ENCODE peak calls at places on chromosomes 16 and 17, in four cellular contexts. One of them, this sample, is unnamed.

GRCh38 chr16:70675851-70676513 is 9.9 kb downstream of the MTSS2 start:
- DNase-seq in H9: no peak
- DNase-seq in IMR-90: no peak
- DNase-seq in H1: no peak
- DNase-seq in this sample: no peak

GRCh38 chr16:10206865-10207264 is 24.6 kb upstream of the GRIN2A start:
- DNase-seq in H9: no peak
- DNase-seq in IMR-90: no peak
- DNase-seq in H1: no peak
- DNase-seq in this sample: no peak

GRCh38 chr17:64187093-64187895 is 57.4 kb upstream of the ERN1 start:
- DNase-seq in H9: no peak
- DNase-seq in IMR-90: no peak
- DNase-seq in H1: no peak
- DNase-seq in this sample: peak; percentile 88

GRCh38 chr17:8275421-8276290 is 12.8 kb upstream of the RANGRF start:
- DNase-seq in H9: no peak
- DNase-seq in IMR-90: peak; percentile 34
- DNase-seq in H1: no peak
- DNase-seq in this sample: no peak

GRCh38 chr17:15261818-15262290 is 3.3 kb downstream of the PMP22 start:
- DNase-seq in H9: peak; percentile 52
- DNase-seq in IMR-90: no peak
- DNase-seq in H1: peak; percentile 48
- DNase-seq in this sample: no peak

GRCh38 chr17:78390241-78391050 is 12.0 kb downstream of the PGS1 start:
- DNase-seq in H9: peak; percentile 62
- DNase-seq in IMR-90: peak; percentile 100
- DNase-seq in H1: no peak
- DNase-seq in this sample: no peak

GRCh38 chr17:38554430-38555350 is 51.1 kb downstream of the SRCIN1 start:
- DNase-seq in H9: no peak
- DNase-seq in IMR-90: peak; percentile 14
- DNase-seq in H1: no peak
- DNase-seq in this sample: no peak

GRCh38 chr16:86082400-86083030 is 183.6 kb downstream of the IRF8 start:
- DNase-seq in H9: no peak
- DNase-seq in IMR-90: no peak
- DNase-seq in H1: no peak
- DNase-seq in this sample: no peak

GRCh38 chr16:50448981-50449380 is 80.2 kb upstream of the BRD7 start:
- DNase-seq in H9: no peak
- DNase-seq in IMR-90: no peak
- DNase-seq in H1: no peak
- DNase-seq in this sample: no peak

GRCh38 chr16:51982715-51983680 is 563.9 kb downstream of the TOX3 start:
- DNase-seq in H9: peak; percentile 42
- DNase-seq in IMR-90: peak; percentile 78
- DNase-seq in H1: peak; percentile 52
- DNase-seq in this sample: peak; percentile 76

GRCh38 chr17:39929657-39930407 is 2.3 kb downstream of the LRRC3C start:
- DNase-seq in H9: no peak
- DNase-seq in IMR-90: peak; percentile 82
- DNase-seq in H1: no peak
- DNase-seq in this sample: peak; percentile 61

GRCh38 chr16:8877894-8878522 is 4.1 kb upstream of the LITAFD start:
- DNase-seq in H9: no peak
- DNase-seq in IMR-90: no peak
- DNase-seq in H1: no peak
- DNase-seq in this sample: peak; percentile 75

GRCh38 chr16:56691885-56692284 is 9.6 kb downstream of the MT1X start:
- DNase-seq in H9: peak; percentile 66
- DNase-seq in IMR-90: peak; percentile 17
- DNase-seq in H1: no peak
- DNase-seq in this sample: peak; percentile 97

GRCh38 chr16:31009120-31009519 is 1.3 kb downstream of the STX1B start:
- DNase-seq in H9: no peak
- DNase-seq in IMR-90: no peak
- DNase-seq in H1: no peak
- DNase-seq in this sample: no peak

GRCh38 chr17:69539781-69540319 is 125.4 kb downstream of the MAP2K6 start:
- DNase-seq in H9: no peak
- DNase-seq in IMR-90: peak; percentile 93
- DNase-seq in H1: no peak
- DNase-seq in this sample: peak; percentile 46

GRCh38 chr16:8628981-8629725 is 7.7 kb downstream of the METTL22 start:
- DNase-seq in H9: no peak
- DNase-seq in IMR-90: no peak
- DNase-seq in H1: no peak
- DNase-seq in this sample: no peak

GRCh38 chr17:73342549-73343167 is 30.9 kb upstream of the CDC42EP4 start:
- DNase-seq in H9: no peak
- DNase-seq in IMR-90: peak; percentile 73
- DNase-seq in H1: no peak
- DNase-seq in this sample: no peak

GRCh38 chr17:164536-165235 is 16.8 kb downstream of the DOC2B start:
- DNase-seq in H9: peak; percentile 72
- DNase-seq in IMR-90: peak; percentile 43
- DNase-seq in H1: peak; percentile 66
- DNase-seq in this sample: peak; percentile 5

GRCh38 chr17:8056232-8056975 is 17.5 kb downstream of the ALOX15B start:
- DNase-seq in H9: no peak
- DNase-seq in IMR-90: peak; percentile 71
- DNase-seq in H1: no peak
- DNase-seq in this sample: peak; percentile 44

GRCh38 chr16:86011532-86011931 is 112.6 kb downstream of the IRF8 start:
- DNase-seq in H9: no peak
- DNase-seq in IMR-90: no peak
- DNase-seq in H1: no peak
- DNase-seq in this sample: no peak

GRCh38 chr16:89291355-89291754 is 73.9 kb downstream of the ZNF778 start:
- DNase-seq in H9: no peak
- DNase-seq in IMR-90: no peak
- DNase-seq in H1: no peak
- DNase-seq in this sample: no peak
- H3K4me1 ChIP-seq in H9: peaks cover 16% of the 10 kb centered on the region
- H3K4me1 ChIP-seq in IMR-90: peaks cover 5% of the 10 kb centered on the region
- H3K4me1 ChIP-seq in H1: peaks cover 16% of the 10 kb centered on the region
- H3K4me1 ChIP-seq in this sample: no peaks in the 10 kb centered on the region

GRCh38 chr16:1929578-1930337 is 11.5 kb upstream of the HS3ST6 start:
- DNase-seq in H9: peak; percentile 88
- DNase-seq in IMR-90: peak; percentile 72
- DNase-seq in H1: peak; percentile 99
- DNase-seq in this sample: peak; percentile 84
- H4K91ac ChIP-seq in H9: no peak overlapping the region
- H4K91ac ChIP-seq in IMR-90: no peak overlapping the region
- H4K91ac ChIP-seq in H1: no peak overlapping the region
- H4K91ac ChIP-seq in this sample: peak overlapping the region; percentile 79

DNA sequence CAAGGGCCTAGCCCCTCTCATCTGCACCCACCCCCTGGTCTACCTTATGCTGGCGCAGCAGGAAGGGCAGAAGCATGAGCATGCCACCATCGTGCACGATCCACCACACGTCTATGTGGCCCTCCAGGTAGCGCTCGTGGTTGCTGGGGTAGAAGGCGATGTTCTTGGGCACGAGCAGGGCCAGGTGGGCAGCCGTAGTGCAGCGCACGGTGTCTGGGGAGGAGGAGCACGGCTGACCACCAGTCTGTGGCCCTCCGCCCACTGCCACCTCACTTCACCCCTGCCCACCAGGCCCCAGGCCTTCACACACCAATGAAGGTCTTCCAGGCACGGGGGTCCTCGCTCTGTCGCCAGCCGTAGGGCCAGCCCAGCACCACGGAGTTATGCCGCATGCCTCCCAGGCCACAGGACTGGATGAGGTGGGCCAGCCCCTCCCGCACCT is 2.2 kb upstream of the LCAT start:
- DNase-seq in H9: no peak
- DNase-seq in IMR-90: no peak
- DNase-seq in H1: no peak
- DNase-seq in this sample: no peak
- H3K14ac ChIP-seq in H9: no peak overlapping the region
- H3K14ac ChIP-seq in IMR-90: no peak overlapping the region
- H3K14ac ChIP-seq in H1: no peak overlapping the region
- H3K14ac ChIP-seq in this sample: no peak overlapping the region

GRCh38 chr17:77381731-77382130 is 241.0 kb downstream of the SEC14L1 start:
- DNase-seq in H9: no peak
- DNase-seq in IMR-90: no peak
- DNase-seq in H1: no peak
- DNase-seq in this sample: no peak

GRCh38 chr17:77382356-77382911 is 241.7 kb downstream of the SEC14L1 start:
- DNase-seq in H9: peak; percentile 60
- DNase-seq in IMR-90: no peak
- DNase-seq in H1: no peak
- DNase-seq in this sample: no peak

GRCh38 chr17:77385750-77386501 is 245.2 kb downstream of the SEC14L1 start:
- DNase-seq in H9: no peak
- DNase-seq in IMR-90: no peak
- DNase-seq in H1: no peak
- DNase-seq in this sample: no peak

GRCh38 chr17:77382966-77383612 is 242.3 kb downstream of the SEC14L1 start:
- DNase-seq in H9: no peak
- DNase-seq in IMR-90: peak; percentile 90
- DNase-seq in H1: no peak
- DNase-seq in this sample: no peak

DNA sequence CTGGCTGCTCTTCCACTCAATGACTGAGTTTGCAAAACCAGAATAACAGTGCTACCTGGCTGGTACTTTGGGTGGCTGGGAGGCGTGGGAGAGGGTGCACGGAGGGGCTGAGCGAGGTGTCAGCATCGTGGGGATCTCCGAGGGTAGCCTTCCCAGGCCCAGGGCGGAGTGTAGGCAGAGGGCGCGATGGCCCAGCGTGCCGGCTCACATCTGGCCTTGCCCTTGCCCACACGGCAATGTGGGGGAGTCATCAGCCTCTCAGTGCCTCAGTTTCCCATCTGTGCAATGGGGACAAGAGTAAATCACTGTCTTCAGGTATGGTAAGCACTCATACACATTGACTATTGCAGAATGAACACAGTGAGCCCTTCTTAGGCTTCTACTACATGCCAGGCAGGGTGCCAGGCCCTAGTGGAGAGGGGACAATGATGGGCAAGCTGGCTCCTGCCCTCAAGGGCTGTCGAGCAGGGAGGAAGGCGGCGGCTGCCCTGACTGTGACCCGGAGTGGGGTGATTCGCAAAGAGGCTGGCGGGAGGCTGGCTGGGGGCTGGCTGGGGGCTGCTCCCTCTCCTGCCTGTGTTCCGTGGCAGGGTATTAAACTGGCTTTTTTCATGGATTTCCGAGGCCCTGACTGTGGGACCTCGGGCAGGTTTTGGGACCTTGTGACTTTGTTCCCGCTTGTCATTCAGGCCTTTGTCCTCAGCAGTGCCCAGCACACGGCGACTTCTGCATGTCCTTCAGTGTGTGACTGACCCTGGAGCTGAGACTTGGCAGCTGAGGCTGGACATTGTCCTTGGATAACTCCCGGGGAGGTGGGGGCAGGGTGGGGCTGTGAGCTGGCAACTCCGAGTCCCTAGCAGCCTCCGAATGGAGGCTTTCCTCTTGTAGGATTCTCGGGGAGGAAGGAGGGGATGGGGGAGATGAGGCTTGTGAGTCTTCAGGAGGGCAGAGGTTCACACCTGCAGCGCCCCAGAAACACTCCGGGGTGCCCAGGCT is 243.1 kb downstream of the SEC14L1 start:
- DNase-seq in H9: no peak
- DNase-seq in IMR-90: no peak
- DNase-seq in H1: no peak
- DNase-seq in this sample: no peak
- H3K4me1 ChIP-seq in H9: peaks cover 15% of the 10 kb centered on the region
- H3K4me1 ChIP-seq in IMR-90: peaks cover 77% of the 10 kb centered on the region
- H3K4me1 ChIP-seq in H1: no peaks in the 10 kb centered on the region
- H3K4me1 ChIP-seq in this sample: peaks cover 62% of the 10 kb centered on the region

GRCh38 chr17:41633498-41634197 is 9.3 kb upstream of the KRT17 start:
- DNase-seq in H9: no peak
- DNase-seq in IMR-90: no peak
- DNase-seq in H1: no peak
- DNase-seq in this sample: no peak
- H4K91ac ChIP-seq in H9: no peak overlapping the region
- H4K91ac ChIP-seq in IMR-90: no peak overlapping the region
- H4K91ac ChIP-seq in H1: peak overlapping the region; percentile 93
- H4K91ac ChIP-seq in this sample: no peak overlapping the region

GRCh38 chr16:15556130-15556529 is 86.8 kb downstream of the MARF1 start:
- DNase-seq in H9: no peak
- DNase-seq in IMR-90: no peak
- DNase-seq in H1: no peak
- DNase-seq in this sample: no peak

GRCh38 chr16:15557258-15557657 is 85.7 kb downstream of the MARF1 start:
- DNase-seq in H9: no peak
- DNase-seq in IMR-90: no peak
- DNase-seq in H1: no peak
- DNase-seq in this sample: no peak

GRCh38 chr16:15553313-15554088 is 89.5 kb downstream of the MARF1 start:
- DNase-seq in H9: no peak
- DNase-seq in IMR-90: peak; percentile 28
- DNase-seq in H1: no peak
- DNase-seq in this sample: no peak

GRCh38 chr16:15564619-15565339 is 78.2 kb downstream of the MARF1 start:
- DNase-seq in H9: no peak
- DNase-seq in IMR-90: peak; percentile 35
- DNase-seq in H1: no peak
- DNase-seq in this sample: peak; percentile 48

GRCh38 chr16:15559176-15559575 is 83.8 kb downstream of the MARF1 start:
- DNase-seq in H9: no peak
- DNase-seq in IMR-90: no peak
- DNase-seq in H1: no peak
- DNase-seq in this sample: no peak
- H3K14ac ChIP-seq in H9: no peak overlapping the region
- H3K14ac ChIP-seq in IMR-90: no peak overlapping the region
- H3K14ac ChIP-seq in H1: no peak overlapping the region
- H3K14ac ChIP-seq in this sample: no peak overlapping the region

DNA sequence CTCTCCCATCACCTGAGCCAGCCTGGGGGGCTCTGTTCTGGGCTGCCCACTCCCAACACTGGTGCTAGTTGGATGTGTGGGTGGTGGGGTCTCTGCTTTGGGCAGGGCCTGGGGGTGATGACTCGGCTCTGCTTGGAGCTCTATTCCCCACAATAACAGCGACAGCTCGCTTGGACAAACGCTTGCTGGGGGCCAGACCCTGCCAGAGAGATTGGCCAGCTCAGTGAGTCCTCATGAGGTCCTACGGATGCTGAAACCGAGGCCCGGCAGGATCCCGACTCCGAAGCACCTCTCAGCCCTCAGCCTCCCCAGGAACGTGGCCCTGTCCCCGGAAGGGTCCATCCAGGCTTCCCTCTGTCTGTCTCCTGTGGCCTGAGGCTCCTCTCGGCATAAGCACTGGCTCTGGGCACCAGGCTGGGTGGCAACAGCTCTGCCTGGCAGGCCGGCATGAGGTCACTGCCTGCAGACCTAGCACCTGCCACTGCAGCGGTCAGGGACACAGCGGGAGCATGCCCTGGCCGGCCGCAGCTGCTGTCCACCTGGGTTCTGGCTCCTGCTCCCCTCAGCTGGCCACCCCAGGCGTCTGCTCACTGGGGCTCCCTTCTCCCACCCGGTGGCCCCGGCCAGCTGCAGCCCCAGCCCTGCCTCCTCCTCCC is 7.1 kb downstream of the NTHL1 start:
- DNase-seq in H9: no peak
- DNase-seq in IMR-90: no peak
- DNase-seq in H1: no peak
- DNase-seq in this sample: no peak
- H3K4me1 ChIP-seq in H9: no peaks in the 10 kb centered on the region
- H3K4me1 ChIP-seq in IMR-90: peaks cover 49% of the 10 kb centered on the region
- H3K4me1 ChIP-seq in H1: no peaks in the 10 kb centered on the region
- H3K4me1 ChIP-seq in this sample: peaks cover 6% of the 10 kb centered on the region